ENCODE peak calls at places on chromosomes 13 and 19, in four cellular contexts. One of them, this sample, is unnamed.
A peak's percentile ranks its signal among the peaks of the same experiment; 100 is the strongest.

GRCh38 chr19:17841810-17842662 is 5.7 kb downstream of the JAK3 start:
- DNase-seq in pancreas: peak; percentile 86
- DNase-seq in right cardiac atrium: peak; percentile 93
- DNase-seq in heart left ventricle: peak; percentile 78
- DNase-seq in this sample: peak; percentile 57

GRCh38 chr13:44243198-44243852 is 130.3 kb upstream of the SERP2 start:
- DNase-seq in pancreas: no peak
- DNase-seq in right cardiac atrium: no peak
- DNase-seq in heart left ventricle: peak; percentile 46
- DNase-seq in this sample: no peak

GRCh38 chr13:106599875-106600797 is 32.2 kb upstream of the ARGLU1 start:
- DNase-seq in pancreas: no peak
- DNase-seq in right cardiac atrium: no peak
- DNase-seq in heart left ventricle: no peak
- DNase-seq in this sample: peak; percentile 71

GRCh38 chr13:31008400-31009115 is 76.1 kb downstream of the TEX26 start:
- DNase-seq in pancreas: no peak
- DNase-seq in right cardiac atrium: no peak
- DNase-seq in heart left ventricle: no peak
- DNase-seq in this sample: no peak

GRCh38 chr19:35015576-35016351 is 14.5 kb upstream of the SCN1B start:
- DNase-seq in pancreas: no peak
- DNase-seq in right cardiac atrium: peak; percentile 65
- DNase-seq in heart left ventricle: peak; percentile 67
- DNase-seq in this sample: no peak

GRCh38 chr13:59747529-59747928 is 416.2 kb downstream of the DIAPH3 start:
- DNase-seq in pancreas: no peak
- DNase-seq in right cardiac atrium: no peak
- DNase-seq in heart left ventricle: no peak
- DNase-seq in this sample: no peak

GRCh38 chr13:75263741-75264407 is 218.1 kb downstream of the TBC1D4 start:
- DNase-seq in pancreas: no peak
- DNase-seq in right cardiac atrium: no peak
- DNase-seq in heart left ventricle: no peak
- DNase-seq in this sample: peak; percentile 35

GRCh38 chr13:99506632-99507031 is 5.4 kb downstream of the TM9SF2 start:
- DNase-seq in pancreas: no peak
- DNase-seq in right cardiac atrium: no peak
- DNase-seq in heart left ventricle: no peak
- DNase-seq in this sample: no peak

DNA sequence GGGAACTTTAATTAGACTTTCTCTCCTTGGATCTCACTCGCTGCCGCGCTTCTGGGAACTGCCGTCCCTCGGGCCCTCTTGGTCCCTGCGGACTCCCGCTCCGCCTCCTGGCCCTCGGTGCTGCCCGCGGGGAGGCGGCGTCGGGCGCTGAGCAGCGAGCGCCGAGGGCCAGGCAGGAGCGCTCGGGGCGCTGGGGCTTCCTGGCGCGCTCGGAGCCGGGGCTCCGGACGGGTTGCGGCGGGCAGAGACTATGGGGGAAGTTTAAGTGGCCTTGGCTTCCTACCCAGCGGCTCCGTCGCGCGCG is 704 bp downstream of the CHST8 start:
- DNase-seq in pancreas: no peak
- DNase-seq in right cardiac atrium: no peak
- DNase-seq in heart left ventricle: no peak
- DNase-seq in this sample: no peak
- H3K4me3 ChIP-seq in pancreas: peak overlapping the region; percentile 41
- H3K4me3 ChIP-seq in right cardiac atrium: peak overlapping the region; percentile 56
- H3K4me3 ChIP-seq in heart left ventricle: peak overlapping the region; percentile 58
- H3K4me3 ChIP-seq in this sample: peak overlapping the region; percentile 29

GRCh38 chr19:6482343-6482686 is 728 bp upstream of the DENND1C start:
- DNase-seq in pancreas: no peak
- DNase-seq in right cardiac atrium: no peak
- DNase-seq in heart left ventricle: no peak
- DNase-seq in this sample: no peak
- H3K4me3 ChIP-seq in pancreas: no peak overlapping the region
- H3K4me3 ChIP-seq in right cardiac atrium: no peak overlapping the region
- H3K4me3 ChIP-seq in heart left ventricle: no peak overlapping the region
- H3K4me3 ChIP-seq in this sample: no peak overlapping the region

GRCh38 chr19:22784051-22784450 is at the start of gene ZNF99:
- DNase-seq in pancreas: no peak
- DNase-seq in right cardiac atrium: peak; percentile 89
- DNase-seq in heart left ventricle: peak; percentile 72
- DNase-seq in this sample: no peak

DNA sequence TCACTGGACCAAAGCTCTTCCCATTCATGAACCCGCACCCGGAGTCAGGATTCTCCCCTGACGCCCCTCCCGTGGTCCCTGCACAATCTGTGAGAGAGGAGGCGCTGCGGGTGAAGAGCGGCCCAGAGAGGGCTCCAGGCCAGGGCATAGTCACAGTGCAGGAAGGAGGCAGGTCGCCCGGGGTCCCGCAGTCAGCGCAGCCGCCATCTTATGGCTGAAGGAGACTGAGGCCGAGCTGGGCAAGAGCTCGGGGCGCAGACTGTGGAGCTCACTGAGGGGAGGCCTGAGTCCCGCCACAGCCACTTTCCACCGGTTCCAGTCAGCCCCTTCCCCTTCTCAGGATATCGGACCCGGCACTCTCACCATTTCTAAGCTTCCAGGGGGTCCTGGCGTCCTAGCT is 300 bp downstream of the ZNF99 start:
- DNase-seq in pancreas: peak; percentile 36
- DNase-seq in right cardiac atrium: peak; percentile 49
- DNase-seq in heart left ventricle: no peak
- DNase-seq in this sample: no peak
- H3K4me3 ChIP-seq in pancreas: no peak overlapping the region
- H3K4me3 ChIP-seq in right cardiac atrium: peak overlapping the region; percentile 43
- H3K4me3 ChIP-seq in heart left ventricle: peak overlapping the region; percentile 59
- H3K4me3 ChIP-seq in this sample: no peak overlapping the region

GRCh38 chr13:40028446-40028845 is 373.0 kb downstream of the COG6 start:
- DNase-seq in pancreas: no peak
- DNase-seq in right cardiac atrium: no peak
- DNase-seq in heart left ventricle: no peak
- DNase-seq in this sample: no peak

GRCh38 chr13:40026741-40027140 is 371.3 kb downstream of the COG6 start:
- DNase-seq in pancreas: no peak
- DNase-seq in right cardiac atrium: no peak
- DNase-seq in heart left ventricle: no peak
- DNase-seq in this sample: no peak

GRCh38 chr13:40024962-40025714 is 369.7 kb downstream of the COG6 start:
- DNase-seq in pancreas: no peak
- DNase-seq in right cardiac atrium: no peak
- DNase-seq in heart left ventricle: no peak
- DNase-seq in this sample: no peak

GRCh38 chr13:40024578-40024952 is 369.1 kb downstream of the COG6 start:
- DNase-seq in pancreas: no peak
- DNase-seq in right cardiac atrium: no peak
- DNase-seq in heart left ventricle: no peak
- DNase-seq in this sample: no peak

DNA sequence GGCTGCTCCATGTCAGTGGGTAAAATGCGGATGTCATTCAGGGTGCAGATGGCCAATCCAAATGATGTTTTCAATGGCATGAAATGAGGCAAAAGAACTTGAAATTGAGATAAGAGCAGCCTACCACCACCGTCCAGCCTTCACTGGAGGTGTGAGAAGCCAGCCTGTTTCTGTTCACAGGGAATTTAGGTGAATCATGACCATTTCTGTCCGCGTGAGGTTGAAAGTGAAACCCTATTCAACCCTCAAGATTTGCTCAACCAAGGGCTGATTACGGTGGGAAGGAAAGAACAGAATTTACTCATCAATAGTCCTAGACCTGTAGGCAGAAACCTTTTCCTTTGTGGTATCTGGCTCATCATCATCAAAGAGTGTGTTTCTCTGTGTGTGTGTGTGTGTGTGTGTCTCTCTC is 370.7 kb downstream of the COG6 start:
- DNase-seq in pancreas: no peak
- DNase-seq in right cardiac atrium: no peak
- DNase-seq in heart left ventricle: no peak
- DNase-seq in this sample: no peak
- H3K4me3 ChIP-seq in pancreas: no peak overlapping the region
- H3K4me3 ChIP-seq in right cardiac atrium: no peak overlapping the region
- H3K4me3 ChIP-seq in heart left ventricle: no peak overlapping the region
- H3K4me3 ChIP-seq in this sample: no peak overlapping the region

GRCh38 chr13:23180711-23181110 is at the start of gene SGCG:
- DNase-seq in pancreas: no peak
- DNase-seq in right cardiac atrium: no peak
- DNase-seq in heart left ventricle: peak; percentile 38
- DNase-seq in this sample: no peak

GRCh38 chr13:23183292-23183691 is 2.5 kb downstream of the SGCG start:
- DNase-seq in pancreas: no peak
- DNase-seq in right cardiac atrium: no peak
- DNase-seq in heart left ventricle: peak; percentile 71
- DNase-seq in this sample: no peak

GRCh38 chr13:23185542-23185941 is 4.8 kb downstream of the SGCG start:
- DNase-seq in pancreas: no peak
- DNase-seq in right cardiac atrium: no peak
- DNase-seq in heart left ventricle: peak; percentile 47
- DNase-seq in this sample: no peak

GRCh38 chr13:23182142-23182541 is 1.4 kb downstream of the SGCG start:
- DNase-seq in pancreas: no peak
- DNase-seq in right cardiac atrium: no peak
- DNase-seq in heart left ventricle: no peak
- DNase-seq in this sample: no peak
- H3K4me3 ChIP-seq in pancreas: no peak overlapping the region
- H3K4me3 ChIP-seq in right cardiac atrium: peak overlapping the region; percentile 42
- H3K4me3 ChIP-seq in heart left ventricle: peak overlapping the region; percentile 46
- H3K4me3 ChIP-seq in this sample: no peak overlapping the region

GRCh38 chr19:46176116-46176860 is 28.2 kb downstream of the IGFL2 start:
- DNase-seq in pancreas: no peak
- DNase-seq in right cardiac atrium: no peak
- DNase-seq in heart left ventricle: no peak
- DNase-seq in this sample: no peak
- H3K4me3 ChIP-seq in pancreas: no peak overlapping the region
- H3K4me3 ChIP-seq in right cardiac atrium: no peak overlapping the region
- H3K4me3 ChIP-seq in heart left ventricle: no peak overlapping the region
- H3K4me3 ChIP-seq in this sample: no peak overlapping the region